ENCODE peak calls at places on chromosomes 16 and 17, in seven cellular contexts. P is body of pancreas; N is heart left ventricle; K is right lobe of liver; T is CD8-positive, alpha-beta memory T cell; S is Panc1; F is mammary epithelial cell. J is an unnamed sample. For H3K4me1, the result is how much of the 10 kb centered on the place peaks cover.

GRCh38 chr17:27888072-27888471 is 5.1 kb downstream of the LYRM9 start:
- DNase-seq in P (no peak), N (no peak), K (no peak), T (no peak), S (no peak), F (no peak), J (no peak)

GRCh38 chr16:84065536-84066132 is 23.0 kb upstream of the SLC38A8 start:
- DNase-seq in P (peak), N (no peak), K (no peak), T (no peak), S (no peak), F (peak), J (peak)

GRCh38 chr17:7294614-7295153 is at the start of gene YBX2:
- DNase-seq in P (peak), N (peak), K (peak), T (peak), S (no peak), F (peak), J (no peak)

GRCh38 chr17:14737984-14738651 is 437.2 kb downstream of the HS3ST3B1 start:
- DNase-seq in P (peak), N (peak), K (peak), T (no peak), S (peak), F (peak), J (no peak)

GRCh38 chr17:63035271-63035670 is 69.2 kb downstream of the TANC2 start:
- DNase-seq in P (no peak), N (no peak), K (no peak), T (no peak), S (no peak), F (peak), J (no peak)

GRCh38 chr16:48911700-48912099 is 301.7 kb upstream of the N4BP1 start:
- DNase-seq in P (no peak), N (no peak), K (no peak), T (no peak), S (no peak), F (no peak), J (no peak)

GRCh38 chr16:79269211-79269863 is 331.2 kb downstream of the MAF start:
- DNase-seq in P (peak), N (no peak), K (no peak), T (no peak), S (no peak), F (no peak), J (no peak)

GRCh38 chr16:85523602-85524364 is 89.3 kb upstream of the GSE1 start:
- DNase-seq in P (peak), N (no peak), K (peak), T (no peak), S (no peak), F (no peak), J (peak)

GRCh38 chr17:32302860-32303649 is 37.4 kb downstream of the RHBDL3 start:
- DNase-seq in P (peak), N (no peak), K (no peak), T (no peak), S (no peak), F (no peak), J (no peak)

GRCh38 chr16:8863594-8864424 is 5.0 kb downstream of the CARHSP1 start:
- DNase-seq in P (peak), N (no peak), K (peak), T (no peak), S (no peak), F (no peak), J (no peak)

GRCh38 chr17:75124041-75124818 is 7.3 kb downstream of the NT5C start:
- DNase-seq in P (peak), N (peak), K (peak), T (peak), S (peak), F (peak), J (peak)

GRCh38 chr16:78543066-78543465 is 443.6 kb downstream of the WWOX start:
- DNase-seq in P (no peak), N (no peak), K (no peak), T (no peak), S (no peak), F (no peak), J (peak)

GRCh38 chr16:23359092-23359760 is 57.1 kb downstream of the SCNN1B start:
- DNase-seq in P (no peak), N (no peak), K (no peak), T (no peak), S (no peak), F (no peak), J (no peak)

GRCh38 chr17:55198690-55199370 is 65.9 kb upstream of the HLF start:
- DNase-seq in P (no peak), N (no peak), K (no peak), T (no peak), S (no peak), F (no peak), J (peak)

GRCh38 chr17:488993-489757 is 136.6 kb upstream of the RPH3AL start:
- DNase-seq in P (no peak), N (no peak), K (no peak), T (no peak), S (peak), F (peak), J (no peak)

GRCh38 chr17:61669522-61669921 is 78.5 kb upstream of the NACA2 start:
- DNase-seq in P (no peak), N (no peak), K (no peak), T (no peak), S (no peak), F (no peak), J (no peak)

GRCh38 chr16:25988089-25988488 is 296.3 kb downstream of the HS3ST4 start:
- DNase-seq in P (no peak), N (no peak), K (no peak), T (no peak), S (no peak), F (no peak), J (no peak)

GRCh38 chr17:10216213-10216982 is 18.0 kb upstream of the GAS7 start:
- DNase-seq in P (no peak), N (no peak), K (no peak), T (no peak), S (no peak), F (no peak), J (peak)

GRCh38 chr16:66751135-66751991 is at the start of gene DYNC1LI2:
- DNase-seq in P (peak), N (peak), K (peak), T (peak), S (no peak), F (peak), J (peak)

GRCh38 chr16:49799172-49799571 is 56.7 kb downstream of the ZNF423 start:
- DNase-seq in P (no peak), N (no peak), K (no peak), T (no peak), S (no peak), F (no peak), J (peak)

GRCh38 chr17:82804442-82805191 is 35.2 kb downstream of the ZNF750 start:
- DNase-seq in P (peak), N (peak), K (no peak), T (no peak), S (no peak), F (no peak), J (peak)

GRCh38 chr17:48598727-48599126 is 5.1 kb upstream of the HOXB5 start:
- DNase-seq in P (no peak), N (no peak), K (no peak), T (no peak), S (no peak), F (no peak), J (no peak)

GRCh38 chr17:68135141-68135887 is 99.8 kb downstream of the KPNA2 start:
- DNase-seq in P (no peak), N (no peak), K (no peak), T (no peak), S (no peak), F (no peak), J (no peak)

GRCh38 chr17:9986754-9987382 is 81.8 kb upstream of the RCVRN start:
- DNase-seq in P (no peak), N (no peak), K (no peak), T (no peak), S (no peak), F (no peak), J (no peak)

GRCh38 chr16:23754594-23755483 is at the start of gene CHP2:
- DNase-seq in P (peak), N (peak), K (peak), T (no peak), S (no peak), F (peak), J (no peak)

GRCh38 chr17:17787568-17787967 is 49.2 kb downstream of the SREBF1 start:
- DNase-seq in P (no peak), N (no peak), K (no peak), T (no peak), S (no peak), F (no peak), J (peak)

GRCh38 chr17:82212331-82213250 is at the start of gene CCDC57:
- DNase-seq in P (peak), N (peak), K (peak), T (peak), S (no peak), F (peak), J (peak)

GRCh38 chr17:38601539-38602351 is 4.0 kb downstream of the SRCIN1 start:
- DNase-seq in P (no peak), N (no peak), K (no peak), T (no peak), S (no peak), F (no peak), J (no peak)

GRCh38 chr16:54734156-54734555 is 196.5 kb upstream of the IRX5 start:
- DNase-seq in P (no peak), N (no peak), K (no peak), T (no peak), S (no peak), F (peak), J (no peak)

GRCh38 chr16:30571444-30572322 is at the start of gene ZNF688:
- DNase-seq in P (peak), N (peak), K (peak), T (peak), S (peak), F (peak), J (peak)

GRCh38 chr16:54509406-54509931 is 222.9 kb upstream of the IRX3 start:
- DNase-seq in P (no peak), N (no peak), K (no peak), T (no peak), S (no peak), F (no peak), J (no peak)

GRCh38 chr17:49739662-49740271 is 24.2 kb downstream of the FAM117A start:
- DNase-seq in P (peak), N (peak), K (peak), T (peak), S (no peak), F (peak), J (peak)

GRCh38 chr17:49745175-49746139 is 18.5 kb downstream of the FAM117A start:
- DNase-seq in P (no peak), N (no peak), K (no peak), T (no peak), S (no peak), F (no peak), J (no peak)

GRCh38 chr17:49741009-49741691 is 22.8 kb downstream of the FAM117A start:
- DNase-seq in P (no peak), N (no peak), K (no peak), T (no peak), S (no peak), F (peak), J (no peak)

GRCh38 chr17:49741692-49742076 is 22.2 kb downstream of the FAM117A start:
- DNase-seq in P (no peak), N (no peak), K (no peak), T (no peak), S (no peak), F (no peak), J (no peak)

DNA sequence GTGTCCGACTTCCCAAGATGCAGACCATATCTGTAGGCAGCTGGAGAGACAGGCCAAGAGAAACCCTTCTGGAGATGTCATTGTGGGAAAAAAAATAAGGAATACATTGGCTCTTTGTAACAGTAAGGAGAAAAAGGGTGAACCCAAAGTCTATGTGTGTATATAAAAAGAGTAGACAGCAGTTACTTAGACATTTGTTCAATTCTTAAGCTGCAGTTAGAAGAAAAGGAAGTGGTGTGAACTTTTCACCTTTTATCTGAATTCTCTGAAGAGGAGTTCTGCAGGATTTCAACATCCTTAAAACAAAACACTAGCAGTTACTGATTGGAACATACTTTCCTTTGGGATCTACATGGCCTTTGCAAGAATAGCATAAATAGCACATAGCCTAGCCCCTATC is 21.7 kb downstream of the FAM117A start:
- DNase-seq in P (no peak), N (no peak), K (no peak), T (no peak), S (no peak), F (no peak), J (no peak)
- H3K4me1 ChIP-seq in P (under half), N (under half), K (under half), T (half or more), S (under half), F (under half), J (under half)

DNA sequence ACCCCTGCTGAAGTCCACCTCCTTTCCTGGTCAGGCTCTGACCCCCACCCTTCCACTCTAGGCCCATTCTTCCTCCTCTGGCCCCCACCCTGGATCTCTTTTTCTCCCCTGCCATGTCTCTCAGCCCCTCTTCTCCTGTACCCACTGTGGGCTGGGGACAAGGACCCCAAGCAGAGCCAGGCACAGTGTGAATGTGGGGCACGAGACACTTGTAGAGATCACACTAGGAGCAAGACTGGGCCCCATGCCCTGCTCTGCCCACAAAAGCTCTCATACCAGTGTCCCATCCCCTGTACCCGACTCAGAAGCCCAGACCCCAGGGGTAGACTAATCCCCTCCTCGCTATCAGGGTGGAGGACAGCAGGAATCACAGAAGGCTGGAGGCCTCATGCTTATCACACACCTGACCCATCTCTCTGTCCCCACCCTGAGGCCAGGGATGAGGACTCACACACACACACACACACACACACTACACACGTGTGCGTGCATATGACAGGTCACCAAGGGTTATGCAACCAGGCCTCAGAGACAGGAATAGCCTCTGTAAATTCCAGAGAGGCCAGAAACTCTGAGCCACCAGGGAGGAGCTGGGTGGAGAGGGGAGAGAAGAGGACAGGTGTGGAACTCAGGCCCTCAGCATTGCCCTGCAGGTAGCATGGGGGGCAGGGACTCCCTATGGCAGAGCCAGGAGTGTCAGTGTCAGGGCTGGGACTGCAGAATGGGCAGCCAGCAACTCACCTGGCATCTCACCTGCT is 21.1 kb downstream of the ARHGAP27 start:
- DNase-seq in P (no peak), N (no peak), K (no peak), T (no peak), S (no peak), F (no peak), J (no peak)
- H3K27ac ChIP-seq in P (no peak), N (peak), K (no peak), T (peak), S (no peak), F (no peak), J (no peak)

DNA sequence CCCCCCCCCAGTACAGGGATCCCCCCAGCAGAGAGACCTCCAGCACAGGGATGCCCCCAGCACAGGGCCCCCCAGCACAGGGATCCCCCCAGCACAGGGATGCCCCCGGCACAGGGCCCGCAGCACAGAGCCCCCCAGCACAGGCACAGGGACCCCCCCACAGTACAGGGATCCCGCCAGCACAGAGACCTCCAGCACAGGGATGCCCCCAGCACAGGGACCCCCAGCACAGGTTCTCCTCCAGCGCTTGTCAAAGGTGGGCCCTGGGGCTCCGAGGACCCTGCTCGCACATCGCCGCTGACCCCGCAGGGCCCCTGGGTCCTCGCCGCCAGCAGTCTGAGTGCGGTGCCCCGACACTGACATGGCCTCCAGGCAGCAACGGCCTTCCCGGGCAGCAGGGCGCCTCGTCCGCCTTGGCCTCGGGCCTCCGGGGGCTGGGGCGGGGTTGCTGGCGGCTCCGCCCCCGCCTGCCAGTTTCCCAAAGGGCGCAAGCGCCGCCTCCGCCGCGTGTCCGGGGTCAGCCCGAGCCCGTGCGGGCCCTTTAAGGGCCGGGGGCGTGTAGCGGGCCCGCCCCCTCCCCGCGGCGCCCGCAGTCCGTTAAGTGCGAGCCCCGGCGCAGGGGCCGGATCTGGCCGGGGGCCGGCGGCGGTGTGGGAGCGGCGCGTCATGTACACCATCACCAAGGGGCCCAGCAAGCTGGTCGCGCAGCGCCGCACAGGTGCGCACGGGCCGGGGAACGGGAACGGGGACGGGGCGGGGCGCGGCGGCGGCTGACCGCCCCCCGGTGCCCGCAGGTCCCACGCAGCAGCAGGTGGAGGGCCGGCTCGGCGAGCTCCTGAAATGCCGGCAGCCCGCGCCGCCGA is at the start of gene MCRIP2:
- DNase-seq in P (peak), N (peak), K (peak), T (peak), S (no peak), F (peak), J (peak)
- H3K4me1 ChIP-seq in P (half or more), N (under half), K (under half), T (under half), S (half or more), F (under half), J (under half)

GRCh38 chr17:41773190-41773588 is 13.3 kb downstream of the JUP start:
- DNase-seq in P (peak), N (peak), K (peak), T (no peak), S (no peak), F (peak), J (peak)

GRCh38 chr17:41771389-41772206 is 14.9 kb downstream of the JUP start:
- DNase-seq in P (no peak), N (no peak), K (no peak), T (no peak), S (no peak), F (no peak), J (no peak)

GRCh38 chr17:41772586-41773189 is 13.8 kb downstream of the JUP start:
- DNase-seq in P (no peak), N (no peak), K (peak), T (no peak), S (no peak), F (no peak), J (no peak)

GRCh38 chr17:41773731-41774193 is 12.7 kb downstream of the JUP start:
- DNase-seq in P (no peak), N (no peak), K (no peak), T (no peak), S (no peak), F (peak), J (no peak)

GRCh38 chr17:41772218-41772585 is 14.3 kb downstream of the JUP start:
- DNase-seq in P (peak), N (no peak), K (no peak), T (no peak), S (no peak), F (peak), J (no peak)
- H3K27ac ChIP-seq in P (peak), N (peak), K (peak), T (no peak), S (peak), F (peak), J (no peak)

GRCh38 chr17:65756760-65757159 is 195.3 kb upstream of the AXIN2 start:
- DNase-seq in P (no peak), N (no peak), K (no peak), T (no peak), S (no peak), F (no peak), J (no peak)
- H3K4me1 ChIP-seq in P (under half), N (under half), K (under half), T (under half), S (under half), F (under half), J (under half)

GRCh38 chr16:68665501-68665900 is 20.4 kb downstream of the CDH3 start:
- DNase-seq in P (no peak), N (no peak), K (no peak), T (no peak), S (no peak), F (peak), J (no peak)
- H3K27ac ChIP-seq in P (no peak), N (no peak), K (no peak), T (no peak), S (peak), F (peak), J (no peak)

GRCh38 chr16:2976201-2976600 is 4.0 kb downstream of the PKMYT1 start:
- DNase-seq in P (no peak), N (no peak), K (no peak), T (no peak), S (no peak), F (no peak), J (no peak)
- H3K4me1 ChIP-seq in P (under half), N (under half), K (under half), T (under half), S (half or more), F (under half), J (under half)

DNA sequence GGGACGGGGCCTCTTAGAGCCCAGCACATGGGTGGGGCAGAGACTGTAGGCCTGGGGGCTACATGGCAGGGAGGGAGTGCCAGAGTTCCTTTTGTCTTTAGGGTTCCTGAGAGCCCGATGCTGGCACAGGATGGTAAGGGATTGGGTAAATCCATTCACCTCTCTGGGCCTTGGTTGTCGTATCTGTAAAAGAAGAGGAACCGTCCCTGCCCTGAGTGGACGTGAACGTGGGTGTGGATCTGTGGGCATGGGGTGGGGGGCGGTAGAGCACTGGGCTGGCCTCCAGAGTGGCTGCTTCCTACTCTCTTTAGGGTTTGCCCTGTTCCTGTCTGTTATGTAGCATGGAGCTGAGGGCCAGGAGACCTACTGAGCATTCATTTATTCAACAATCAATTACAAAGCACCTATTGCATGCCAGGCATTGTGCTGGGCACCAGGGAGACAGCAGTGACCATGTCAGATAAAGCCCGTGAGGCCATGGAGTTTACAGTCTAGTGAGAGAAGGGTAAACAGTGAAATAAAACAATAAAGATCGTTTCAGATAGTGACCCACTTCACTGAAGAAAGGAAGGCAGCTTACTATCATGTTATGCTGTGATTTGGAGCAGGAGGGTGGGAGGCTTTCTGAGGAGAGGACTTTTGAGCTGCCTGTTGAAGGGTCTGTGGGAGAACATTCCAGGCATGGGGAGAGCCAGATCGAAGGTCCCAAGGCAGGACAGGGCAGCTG is 13.1 kb upstream of the TCAP start:
- DNase-seq in P (no peak), N (no peak), K (no peak), T (no peak), S (no peak), F (no peak), J (no peak)
- H3K27ac ChIP-seq in P (no peak), N (no peak), K (no peak), T (no peak), S (peak), F (no peak), J (no peak)